ENCODE peak calls at places on chromosome 18, in six cellular contexts. L, A, F, M, S and G are unnamed samples.

GRCh38 chr18:59388180-59388579 is 29.1 kb upstream of the LMAN1 start:
- DNase-seq in S (no peak), F (peak), A (no peak), M (no peak), L (no peak), G (no peak)

GRCh38 chr18:9516437-9517064 is 41.2 kb downstream of the RALBP1 start:
- DNase-seq in S (no peak), M (no peak), A (no peak), F (peak), L (peak), G (peak)

GRCh38 chr18:28177828-28178635 is 1.1 kb upstream of the CDH2 start:
- DNase-seq in S (no peak), F (peak), A (no peak), M (no peak), L (peak), G (peak)

GRCh38 chr18:7830468-7830867 is 263.4 kb downstream of the PTPRM start:
- DNase-seq in A (no peak), S (no peak), M (no peak), L (no peak), F (peak), G (peak)

GRCh38 chr18:26894426-26894825 is 28.9 kb upstream of the AQP4 start:
- DNase-seq in M (no peak), L (no peak), F (no peak), A (no peak), S (no peak), G (no peak)

GRCh38 chr18:76997951-76998808 is 134.4 kb downstream of the MBP start:
- DNase-seq in F (no peak), L (no peak), S (no peak), M (no peak), A (no peak), G (no peak)

GRCh38 chr18:70280007-70280925 is 8.6 kb upstream of the SOCS6 start:
- DNase-seq in A (no peak), L (no peak), S (no peak), F (no peak), M (no peak), G (peak)

GRCh38 chr18:50231621-50232020 is 34.7 kb downstream of the CFAP53 start:
- DNase-seq in A (no peak), F (no peak), L (no peak), S (no peak), M (no peak), G (peak)

GRCh38 chr18:79582978-79583377 is 96.6 kb upstream of the CTDP1 start:
- DNase-seq in A (no peak), S (no peak), M (no peak), L (no peak), F (no peak), G (no peak)

GRCh38 chr18:62904396-62905285 is 189.3 kb downstream of the PHLPP1 start:
- DNase-seq in F (no peak), S (no peak), A (no peak), M (no peak), L (no peak), G (no peak)

GRCh38 chr18:34957864-34958259 is 83.4 kb upstream of the MAPRE2 start:
- DNase-seq in S (no peak), A (no peak), F (no peak), M (no peak), L (no peak), G (peak)

GRCh38 chr18:34222025-34222395 is 2.7 kb downstream of the NOL4 start:
- DNase-seq in L (peak), A (no peak), F (peak), M (no peak), S (no peak), G (peak)

GRCh38 chr18:24915547-24915946 is 436.4 kb downstream of the ZNF521 start:
- DNase-seq in A (no peak), F (no peak), S (no peak), M (no peak), L (no peak), G (no peak)

GRCh38 chr18:9987931-9988330 is 74.1 kb downstream of the VAPA start:
- DNase-seq in F (peak), A (no peak), L (no peak), M (no peak), S (no peak), G (no peak)

GRCh38 chr18:40864846-40865245 is 1090.2 kb upstream of the PIK3C3 start:
- DNase-seq in M (no peak), S (no peak), A (no peak), F (no peak), L (no peak), G (no peak)

GRCh38 chr18:23231340-23232021 is 96.2 kb downstream of the CABLES1 start:
- DNase-seq in S (peak), F (no peak), L (no peak), A (peak), M (peak), G (no peak)

GRCh38 chr18:50656396-50656795 is 96.5 kb downstream of the MAPK4 start:
- DNase-seq in A (no peak), F (no peak), L (no peak), S (no peak), M (no peak), G (no peak)

GRCh38 chr18:48024009-48024512 is 93.6 kb upstream of the SMAD2 start:
- DNase-seq in F (no peak), A (no peak), S (no peak), M (no peak), L (no peak), G (no peak)